ENCODE peak calls at places on chromosomes 6 and 20, in nine cellular contexts. J, L, H, M, T, I, X, F and B are unnamed samples.

GRCh38 chr6:19327246-19327645 is 509.9 kb upstream of the ID4 start:
- DNase-seq in T (peak; percentile 39), L (no peak), M (no peak), H (no peak), F (no peak), X (no peak), I (no peak), J (no peak), B (no peak)

GRCh38 chr6:148379481-148379880 is 36.8 kb downstream of the SASH1 start:
- DNase-seq in I (no peak), X (no peak), H (no peak), L (no peak), J (no peak), F (no peak), T (no peak), M (no peak), B (no peak)

GRCh38 chr6:13273931-13274706 is 54.2 kb downstream of the TBC1D7 start:
- DNase-seq in F (peak; percentile 53), L (no peak), X (no peak), T (no peak), J (peak; percentile 60), M (no peak), H (peak; percentile 19), I (peak; percentile 56), B (peak; percentile 67)

GRCh38 chr6:4687989-4688947 is 87.9 kb upstream of the CDYL start:
- DNase-seq in L (no peak), T (peak; percentile 71), J (no peak), I (no peak), H (no peak), F (no peak), M (no peak), X (no peak), B (no peak)

GRCh38 chr20:41249781-41250281 is 67.7 kb downstream of the ZHX3 start:
- DNase-seq in M (peak; percentile 21), I (no peak), J (no peak), F (no peak), L (no peak), H (no peak), X (peak; percentile 57), T (peak; percentile 79), B (no peak)

GRCh38 chr20:646868-647233 is 6.1 kb downstream of the SRXN1 start:
- DNase-seq in F (no peak), H (no peak), X (no peak), I (no peak), L (no peak), T (no peak), J (no peak), M (no peak), B (no peak)

GRCh38 chr20:55693646-55694045 is 311.7 kb downstream of the CBLN4 start:
- DNase-seq in L (no peak), X (no peak), M (no peak), T (no peak), F (no peak), J (no peak), I (no peak), H (no peak), B (no peak)

GRCh38 chr20:62928246-62928939 is 2.1 kb upstream of the DIDO1 start:
- DNase-seq in I (no peak), L (no peak), M (no peak), H (no peak), T (no peak), J (no peak), F (no peak), X (no peak), B (no peak)

GRCh38 chr20:59149678-59150504 is 13.7 kb upstream of the ZNF831 start:
- DNase-seq in F (peak; percentile 77), J (peak; percentile 90), H (no peak), X (peak; percentile 31), M (no peak), T (no peak), I (no peak), L (no peak), B (peak; percentile 91)

GRCh38 chr20:32333988-32334885 is 23.9 kb upstream of the ASXL1 start:
- DNase-seq in L (no peak), F (no peak), M (no peak), I (peak; percentile 67), J (peak; percentile 82), T (peak; percentile 78), X (peak; percentile 25), H (no peak), B (peak; percentile 53)

GRCh38 chr20:25025986-25026605 is 31.8 kb downstream of the ACSS1 start:
- DNase-seq in X (no peak), I (no peak), F (no peak), M (no peak), H (no peak), L (no peak), T (no peak), J (no peak), B (no peak)